ENCODE peak calls at places on chromosomes 2 and 18, in nine cellular contexts. R is activated T-cell treated with anti-CD3 and anti-CD28 coated beads for 48 hours, V is left lung, H is left ventricle myocardium superior, J is A549, T is PC-9, L is amygdala, K is Caki2, D is NCI-H2107. Y is an unnamed sample.

GRCh38 chr2:159030674-159031380 is 62.4 kb downstream of the TANC1 start:
- DNase-seq in R (no peak), V (no peak), H (peak), J (peak), T (peak), L (no peak), K (peak), D (no peak), Y (no peak)

GRCh38 chr18:26322892-26323653 is 96.8 kb downstream of the TAF4B start:
- DNase-seq in R (no peak), V (no peak), H (no peak), J (no peak), T (no peak), L (no peak), K (no peak), D (no peak), Y (no peak)

GRCh38 chr2:43059183-43059897 is 167.1 kb downstream of the ZFP36L2 start:
- DNase-seq in R (peak), V (no peak), H (peak), J (no peak), T (peak), L (peak), K (no peak), D (peak), Y (peak)

GRCh38 chr2:160076935-160077334 is 14.5 kb upstream of the PLA2R1 start:
- DNase-seq in R (no peak), V (no peak), H (no peak), J (no peak), T (no peak), L (no peak), K (no peak), D (no peak), Y (no peak)

GRCh38 chr2:150485114-150485870 is 2.2 kb downstream of the RND3 start:
- DNase-seq in R (no peak), V (peak), H (peak), J (peak), T (peak), L (peak), K (peak), D (peak), Y (peak)

GRCh38 chr2:232520489-232520888 is 301 bp downstream of the PRSS56 start:
- DNase-seq in R (no peak), V (no peak), H (no peak), J (no peak), T (no peak), L (no peak), K (no peak), D (no peak), Y (no peak)

GRCh38 chr2:3420076-3420848 is 40.8 kb downstream of the TRAPPC12 start:
- DNase-seq in R (no peak), V (no peak), H (no peak), J (no peak), T (no peak), L (no peak), K (no peak), D (no peak), Y (no peak)

GRCh38 chr18:77366067-77366724 is 116.5 kb downstream of the GALR1 start:
- DNase-seq in R (no peak), V (no peak), H (peak), J (no peak), T (no peak), L (no peak), K (no peak), D (no peak), Y (no peak)

GRCh38 chr18:13562494-13563029 is 163.8 kb downstream of the FAM210A start:
- DNase-seq in R (peak), V (no peak), H (no peak), J (no peak), T (no peak), L (no peak), K (no peak), D (no peak), Y (no peak)

GRCh38 chr18:48884306-48885235 is 66.2 kb downstream of the SMAD7 start:
- DNase-seq in R (no peak), V (no peak), H (no peak), J (no peak), T (no peak), L (no peak), K (no peak), D (no peak), Y (no peak)

GRCh38 chr2:10214179-10214578 is 88.5 kb upstream of the HPCAL1 start:
- DNase-seq in R (no peak), V (no peak), H (peak), J (no peak), T (no peak), L (no peak), K (no peak), D (no peak), Y (no peak)

GRCh38 chr2:18551169-18551568 is 9.3 kb downstream of the RDH14 start:
- DNase-seq in R (no peak), V (no peak), H (no peak), J (no peak), T (no peak), L (no peak), K (no peak), D (no peak), Y (no peak)

GRCh38 chr2:81650048-81650971 is 1345.8 kb upstream of the LRRTM1 start:
- DNase-seq in R (no peak), V (no peak), H (no peak), J (no peak), T (peak), L (no peak), K (peak), D (no peak), Y (no peak)

GRCh38 chr2:38406597-38407110 is 29.6 kb upstream of the ATL2 start:
- DNase-seq in R (no peak), V (no peak), H (peak), J (no peak), T (no peak), L (no peak), K (no peak), D (no peak), Y (no peak)

GRCh38 chr2:239512054-239512453 is 111.2 kb upstream of the HDAC4 start:
- DNase-seq in R (no peak), V (no peak), H (no peak), J (no peak), T (no peak), L (no peak), K (no peak), D (no peak), Y (no peak)

GRCh38 chr2:124664363-124664762 is 639.3 kb downstream of the CNTNAP5 start:
- DNase-seq in R (no peak), V (no peak), H (no peak), J (no peak), T (no peak), L (no peak), K (no peak), D (no peak), Y (no peak)

GRCh38 chr2:124626993-124627392 is 601.9 kb downstream of the CNTNAP5 start:
- DNase-seq in R (no peak), V (no peak), H (no peak), J (no peak), T (no peak), L (no peak), K (no peak), D (no peak), Y (no peak)

GRCh38 chr2:63789318-63790051 is 52.2 kb upstream of the UGP2 start:
- DNase-seq in R (no peak), V (no peak), H (no peak), J (no peak), T (no peak), L (no peak), K (no peak), D (no peak), Y (no peak)

GRCh38 chr2:100018794-100019193 is 123.6 kb downstream of the AFF3 start:
- DNase-seq in R (no peak), V (no peak), H (no peak), J (no peak), T (no peak), L (no peak), K (peak), D (no peak), Y (no peak)

Y was measured in NCI-H1092.